ENCODE peak calls at places on chromosomes 5 and 9, in eight cellular contexts. One of them, this sample, is unnamed.

GRCh38 chr5:109601736-109602135 is 88.0 kb upstream of the MAN2A1 start:
- DNase-seq in GM13977: no peak
- DNase-seq in heart right ventricle: no peak
- DNase-seq in psoas muscle: no peak
- DNase-seq in AG09309: no peak
- DNase-seq in hepatocyte: no peak
- DNase-seq in CD8-positive, alpha-beta T cell: no peak
- DNase-seq in IMR-90: no peak
- DNase-seq in this sample: no peak

GRCh38 chr5:90307386-90308181 is 102.0 kb downstream of the CETN3 start:
- DNase-seq in GM13977: no peak
- DNase-seq in IMR-90: no peak
- DNase-seq in hepatocyte: no peak
- DNase-seq in heart right ventricle: no peak
- DNase-seq in AG09309: no peak
- DNase-seq in CD8-positive, alpha-beta T cell: no peak
- DNase-seq in psoas muscle: no peak
- DNase-seq in this sample: no peak

GRCh38 chr9:137458194-137459146 is 664 bp downstream of the NSMF start:
- DNase-seq in psoas muscle: peak; percentile 63
- DNase-seq in IMR-90: no peak
- DNase-seq in CD8-positive, alpha-beta T cell: peak; percentile 5
- DNase-seq in AG09309: no peak
- DNase-seq in hepatocyte: peak; percentile 68
- DNase-seq in heart right ventricle: no peak
- DNase-seq in GM13977: no peak
- DNase-seq in this sample: no peak

GRCh38 chr5:59034498-59035186 is 451.8 kb downstream of the RAB3C start:
- DNase-seq in AG09309: peak; percentile 20
- DNase-seq in hepatocyte: peak; percentile 63
- DNase-seq in CD8-positive, alpha-beta T cell: no peak
- DNase-seq in GM13977: peak; percentile 46
- DNase-seq in heart right ventricle: no peak
- DNase-seq in IMR-90: peak; percentile 77
- DNase-seq in psoas muscle: no peak
- DNase-seq in this sample: peak; percentile 45

GRCh38 chr5:73853091-73853490 is 227.1 kb downstream of the ARHGEF28 start:
- DNase-seq in AG09309: peak; percentile 63
- DNase-seq in GM13977: no peak
- DNase-seq in psoas muscle: no peak
- DNase-seq in IMR-90: peak; percentile 73
- DNase-seq in heart right ventricle: no peak
- DNase-seq in CD8-positive, alpha-beta T cell: no peak
- DNase-seq in hepatocyte: no peak
- DNase-seq in this sample: no peak

GRCh38 chr9:132651259-132651658 is 18.5 kb downstream of the DDX31 start:
- DNase-seq in heart right ventricle: no peak
- DNase-seq in GM13977: no peak
- DNase-seq in psoas muscle: no peak
- DNase-seq in hepatocyte: peak; percentile 44
- DNase-seq in IMR-90: peak; percentile 98
- DNase-seq in AG09309: peak; percentile 87
- DNase-seq in CD8-positive, alpha-beta T cell: no peak
- DNase-seq in this sample: no peak

GRCh38 chr5:102975040-102975439 is 144.9 kb downstream of the GIN1 start:
- DNase-seq in CD8-positive, alpha-beta T cell: no peak
- DNase-seq in hepatocyte: no peak
- DNase-seq in GM13977: no peak
- DNase-seq in AG09309: no peak
- DNase-seq in psoas muscle: no peak
- DNase-seq in IMR-90: no peak
- DNase-seq in heart right ventricle: no peak
- DNase-seq in this sample: no peak

GRCh38 chr5:169169786-169170185 is 131.2 kb downstream of the SLIT3 start:
- DNase-seq in AG09309: no peak
- DNase-seq in psoas muscle: no peak
- DNase-seq in GM13977: no peak
- DNase-seq in CD8-positive, alpha-beta T cell: no peak
- DNase-seq in hepatocyte: no peak
- DNase-seq in IMR-90: no peak
- DNase-seq in heart right ventricle: no peak
- DNase-seq in this sample: no peak

GRCh38 chr9:2059131-2059929 is 44.2 kb downstream of the SMARCA2 start:
- DNase-seq in GM13977: no peak
- DNase-seq in heart right ventricle: no peak
- DNase-seq in CD8-positive, alpha-beta T cell: no peak
- DNase-seq in AG09309: no peak
- DNase-seq in IMR-90: no peak
- DNase-seq in psoas muscle: no peak
- DNase-seq in hepatocyte: no peak
- DNase-seq in this sample: no peak

GRCh38 chr5:169190860-169191259 is 110.1 kb downstream of the SLIT3 start:
- DNase-seq in hepatocyte: no peak
- DNase-seq in AG09309: no peak
- DNase-seq in IMR-90: no peak
- DNase-seq in psoas muscle: no peak
- DNase-seq in GM13977: no peak
- DNase-seq in CD8-positive, alpha-beta T cell: no peak
- DNase-seq in heart right ventricle: no peak
- DNase-seq in this sample: no peak

GRCh38 chr5:96572864-96573512 is 89.2 kb upstream of the CAST start:
- DNase-seq in heart right ventricle: no peak
- DNase-seq in CD8-positive, alpha-beta T cell: no peak
- DNase-seq in hepatocyte: no peak
- DNase-seq in AG09309: peak; percentile 73
- DNase-seq in psoas muscle: no peak
- DNase-seq in IMR-90: peak; percentile 99
- DNase-seq in GM13977: no peak
- DNase-seq in this sample: no peak

GRCh38 chr9:35690447-35691324 is 961 bp upstream of the TPM2 start:
- DNase-seq in hepatocyte: peak; percentile 75
- DNase-seq in IMR-90: peak; percentile 75
- DNase-seq in CD8-positive, alpha-beta T cell: no peak
- DNase-seq in AG09309: no peak
- DNase-seq in heart right ventricle: peak; percentile 84
- DNase-seq in GM13977: peak; percentile 72
- DNase-seq in psoas muscle: peak; percentile 90
- DNase-seq in this sample: peak; percentile 71

GRCh38 chr9:97633859-97634485 is 351 bp downstream of the NCBP1 start:
- DNase-seq in hepatocyte: no peak
- DNase-seq in AG09309: no peak
- DNase-seq in heart right ventricle: no peak
- DNase-seq in CD8-positive, alpha-beta T cell: no peak
- DNase-seq in psoas muscle: no peak
- DNase-seq in GM13977: peak; percentile 11
- DNase-seq in IMR-90: peak; percentile 5
- DNase-seq in this sample: no peak

GRCh38 chr5:178256746-178257145 is 24.1 kb upstream of the PHYKPL start:
- DNase-seq in CD8-positive, alpha-beta T cell: no peak
- DNase-seq in IMR-90: no peak
- DNase-seq in AG09309: no peak
- DNase-seq in heart right ventricle: no peak
- DNase-seq in GM13977: no peak
- DNase-seq in psoas muscle: no peak
- DNase-seq in hepatocyte: no peak
- DNase-seq in this sample: no peak

GRCh38 chr9:133127340-133127981 is 6.4 kb upstream of the RALGDS start:
- DNase-seq in heart right ventricle: no peak
- DNase-seq in AG09309: no peak
- DNase-seq in IMR-90: no peak
- DNase-seq in CD8-positive, alpha-beta T cell: peak; percentile 43
- DNase-seq in GM13977: no peak
- DNase-seq in hepatocyte: no peak
- DNase-seq in psoas muscle: peak; percentile 88
- DNase-seq in this sample: no peak

GRCh38 chr5:123119334-123119986 is 30.4 kb downstream of the PRDM6 start:
- DNase-seq in hepatocyte: peak; percentile 66
- DNase-seq in IMR-90: peak; percentile 74
- DNase-seq in GM13977: no peak
- DNase-seq in heart right ventricle: no peak
- DNase-seq in CD8-positive, alpha-beta T cell: no peak
- DNase-seq in psoas muscle: no peak
- DNase-seq in AG09309: peak; percentile 13
- DNase-seq in this sample: no peak

GRCh38 chr9:100167176-100167575 is 68.1 kb downstream of the INVS start:
- DNase-seq in psoas muscle: no peak
- DNase-seq in heart right ventricle: no peak
- DNase-seq in CD8-positive, alpha-beta T cell: no peak
- DNase-seq in GM13977: no peak
- DNase-seq in AG09309: no peak
- DNase-seq in hepatocyte: no peak
- DNase-seq in IMR-90: peak; percentile 26
- DNase-seq in this sample: no peak

GRCh38 chr9:100170556-100170955 is 71.5 kb downstream of the INVS start:
- DNase-seq in IMR-90: peak; percentile 26
- DNase-seq in heart right ventricle: no peak
- DNase-seq in AG09309: no peak
- DNase-seq in GM13977: no peak
- DNase-seq in CD8-positive, alpha-beta T cell: no peak
- DNase-seq in hepatocyte: no peak
- DNase-seq in psoas muscle: no peak
- DNase-seq in this sample: no peak

GRCh38 chr9:100170085-100170484 is 71.0 kb downstream of the INVS start:
- DNase-seq in psoas muscle: no peak
- DNase-seq in heart right ventricle: no peak
- DNase-seq in IMR-90: peak; percentile 43
- DNase-seq in GM13977: no peak
- DNase-seq in CD8-positive, alpha-beta T cell: no peak
- DNase-seq in AG09309: no peak
- DNase-seq in hepatocyte: no peak
- DNase-seq in this sample: no peak

DNA sequence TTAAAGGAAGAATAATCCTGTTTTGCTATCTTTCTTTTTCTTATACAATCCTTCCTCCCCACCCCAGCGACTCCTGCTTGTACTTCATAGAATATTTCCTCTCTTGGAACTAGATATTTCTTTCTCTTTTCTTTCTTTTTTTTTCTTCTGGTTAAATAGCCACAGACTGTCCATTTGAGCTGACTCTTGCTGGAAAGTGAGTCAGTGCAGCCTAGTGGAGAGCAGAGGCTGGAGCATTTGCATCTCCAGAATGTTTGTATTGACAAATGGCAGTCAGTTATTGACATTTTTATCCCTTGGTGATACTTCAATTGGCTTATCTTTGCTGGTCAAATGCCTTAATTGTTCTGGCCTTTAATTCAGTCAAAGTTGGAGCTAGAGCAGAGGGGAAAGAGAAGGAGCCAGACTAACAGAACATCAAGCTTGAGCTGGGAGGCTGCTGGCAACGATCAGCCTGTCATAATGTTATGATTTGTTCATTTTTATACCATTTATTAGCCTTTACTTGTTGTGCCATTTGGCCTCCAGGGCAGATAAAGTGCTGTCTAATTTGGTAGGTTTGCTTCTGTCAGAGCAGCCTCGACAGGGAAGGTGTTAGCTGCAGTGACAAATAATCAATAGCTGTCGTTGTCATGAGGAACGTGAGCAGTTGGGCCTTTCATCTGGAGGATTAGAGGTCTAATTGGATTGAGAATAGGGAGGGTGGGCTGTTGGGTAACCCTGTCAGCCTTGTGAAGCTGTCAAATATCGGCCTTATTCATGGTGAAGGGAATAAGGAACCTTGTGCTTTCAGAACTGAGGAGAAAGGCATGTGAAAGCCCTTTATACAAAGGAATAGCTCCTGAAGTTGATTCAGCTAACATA is 69.1 kb downstream of the INVS start:
- DNase-seq in AG09309: no peak
- DNase-seq in heart right ventricle: no peak
- DNase-seq in hepatocyte: no peak
- DNase-seq in IMR-90: peak; percentile 27
- DNase-seq in CD8-positive, alpha-beta T cell: no peak
- DNase-seq in psoas muscle: no peak
- DNase-seq in GM13977: no peak
- DNase-seq in this sample: no peak
- TF ChIP-seq CTCF in AG09309: peak; percentile 28
- TF ChIP-seq CTCF in heart right ventricle: no peak
- TF ChIP-seq CTCF in hepatocyte: no peak
- TF ChIP-seq CTCF in IMR-90: no peak
- TF ChIP-seq CTCF in CD8-positive, alpha-beta T cell: no peak
- TF ChIP-seq CTCF in psoas muscle: no peak
- TF ChIP-seq CTCF in GM13977: no peak
- TF ChIP-seq CTCF in this sample: no peak

GRCh38 chr5:16074358-16074757 is 105.2 kb downstream of the MARCHF11 start:
- DNase-seq in heart right ventricle: no peak
- DNase-seq in IMR-90: no peak
- DNase-seq in AG09309: no peak
- DNase-seq in psoas muscle: no peak
- DNase-seq in CD8-positive, alpha-beta T cell: no peak
- DNase-seq in hepatocyte: no peak
- DNase-seq in GM13977: no peak
- DNase-seq in this sample: no peak
- TF ChIP-seq CTCF in heart right ventricle: no peak
- TF ChIP-seq CTCF in IMR-90: no peak
- TF ChIP-seq CTCF in AG09309: no peak
- TF ChIP-seq CTCF in psoas muscle: no peak
- TF ChIP-seq CTCF in CD8-positive, alpha-beta T cell: no peak
- TF ChIP-seq CTCF in hepatocyte: no peak
- TF ChIP-seq CTCF in GM13977: no peak
- TF ChIP-seq CTCF in this sample: no peak

DNA sequence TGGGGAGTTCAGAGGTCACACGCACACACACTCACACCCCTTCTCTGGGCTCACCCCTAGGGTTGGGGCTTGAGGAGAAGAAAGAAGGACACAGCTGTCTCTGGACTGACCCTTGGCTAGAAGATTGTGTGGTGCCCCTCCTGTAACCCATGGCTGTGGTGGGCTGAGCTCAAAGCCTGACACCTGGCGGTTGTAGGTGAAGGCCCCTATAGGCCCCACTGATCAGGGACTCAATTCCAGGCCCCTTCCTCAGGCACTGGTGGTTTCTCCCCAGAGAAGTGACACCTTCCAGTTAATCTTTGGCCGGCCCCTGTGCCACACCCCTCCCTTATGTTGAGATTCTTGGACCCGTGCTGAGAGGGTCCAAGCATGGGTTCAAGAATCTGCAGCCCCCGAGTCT is 35.2 kb upstream of the CRB2 start:
- DNase-seq in IMR-90: no peak
- DNase-seq in psoas muscle: no peak
- DNase-seq in CD8-positive, alpha-beta T cell: no peak
- DNase-seq in hepatocyte: no peak
- DNase-seq in AG09309: no peak
- DNase-seq in heart right ventricle: no peak
- DNase-seq in GM13977: no peak
- DNase-seq in this sample: no peak
- TF ChIP-seq CTCF in IMR-90: no peak
- TF ChIP-seq CTCF in psoas muscle: no peak
- TF ChIP-seq CTCF in CD8-positive, alpha-beta T cell: no peak
- TF ChIP-seq CTCF in hepatocyte: no peak
- TF ChIP-seq CTCF in AG09309: no peak
- TF ChIP-seq CTCF in heart right ventricle: no peak
- TF ChIP-seq CTCF in GM13977: no peak
- TF ChIP-seq CTCF in this sample: no peak

DNA sequence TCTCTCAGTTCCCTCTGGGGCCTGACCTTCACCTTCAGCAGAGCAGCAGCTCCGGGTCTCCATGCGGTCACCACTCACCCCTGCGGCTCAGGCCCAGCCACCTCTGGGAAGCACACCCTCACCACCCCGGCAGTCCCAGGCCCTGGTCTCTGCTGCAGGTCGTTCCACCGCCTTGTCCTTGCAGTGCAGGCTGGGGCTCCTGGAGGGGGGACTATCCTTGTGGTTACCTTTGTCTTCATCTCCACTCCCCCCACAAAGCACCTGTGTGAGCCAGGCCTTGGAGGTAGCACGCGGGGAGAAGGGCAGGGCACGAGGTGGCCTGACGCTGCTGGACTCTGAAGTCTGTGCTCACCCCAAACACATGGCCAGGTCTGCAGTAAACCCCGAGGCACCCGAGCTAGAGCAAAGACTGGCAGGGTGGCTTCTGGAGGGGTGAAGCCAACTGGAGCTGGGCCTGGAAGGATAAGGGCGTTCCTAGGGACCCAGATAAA is 33.2 kb upstream of the RXRA start:
- DNase-seq in psoas muscle: peak; percentile 24
- DNase-seq in heart right ventricle: peak; percentile 8
- DNase-seq in AG09309: no peak
- DNase-seq in hepatocyte: no peak
- DNase-seq in GM13977: no peak
- DNase-seq in CD8-positive, alpha-beta T cell: no peak
- DNase-seq in IMR-90: no peak
- DNase-seq in this sample: no peak
- TF ChIP-seq CTCF in psoas muscle: no peak
- TF ChIP-seq CTCF in heart right ventricle: no peak
- TF ChIP-seq CTCF in AG09309: no peak
- TF ChIP-seq CTCF in hepatocyte: no peak
- TF ChIP-seq CTCF in GM13977: no peak
- TF ChIP-seq CTCF in CD8-positive, alpha-beta T cell: no peak
- TF ChIP-seq CTCF in IMR-90: no peak
- TF ChIP-seq CTCF in this sample: no peak